ENCODE peak calls at places on chromosomes 7 and 10, in eight cellular contexts. One of them, this sample, is unnamed.

GRCh38 chr7:105493928-105494325 is 28.1 kb downstream of the PUS7 start:
- DNase-seq in adrenal gland: no peak
- DNase-seq in astrocyte of the spinal cord: peak
- DNase-seq in tibial nerve: no peak
- DNase-seq in GM20000: no peak
- DNase-seq in upper lobe of left lung: peak
- DNase-seq in PC-3: no peak
- DNase-seq in HCT116: no peak
- DNase-seq in this sample: no peak

GRCh38 chr7:157792241-157792950 is 455.6 kb downstream of the DNAJB6 start:
- DNase-seq in HCT116: no peak
- DNase-seq in PC-3: no peak
- DNase-seq in GM20000: no peak
- DNase-seq in tibial nerve: no peak
- DNase-seq in upper lobe of left lung: no peak
- DNase-seq in adrenal gland: no peak
- DNase-seq in astrocyte of the spinal cord: no peak
- DNase-seq in this sample: no peak

GRCh38 chr7:33853361-33854062 is 51.8 kb upstream of the BMPER start:
- DNase-seq in tibial nerve: no peak
- DNase-seq in GM20000: no peak
- DNase-seq in PC-3: no peak
- DNase-seq in astrocyte of the spinal cord: peak
- DNase-seq in HCT116: no peak
- DNase-seq in upper lobe of left lung: no peak
- DNase-seq in adrenal gland: no peak
- DNase-seq in this sample: no peak

GRCh38 chr7:97732567-97733275 is 835 bp downstream of the TAC1 start:
- DNase-seq in PC-3: no peak
- DNase-seq in astrocyte of the spinal cord: no peak
- DNase-seq in adrenal gland: no peak
- DNase-seq in GM20000: no peak
- DNase-seq in tibial nerve: no peak
- DNase-seq in HCT116: no peak
- DNase-seq in upper lobe of left lung: no peak
- DNase-seq in this sample: no peak

GRCh38 chr10:116274141-116274861 is 1.3 kb upstream of the GFRA1 start:
- DNase-seq in PC-3: no peak
- DNase-seq in HCT116: no peak
- DNase-seq in tibial nerve: no peak
- DNase-seq in upper lobe of left lung: no peak
- DNase-seq in GM20000: peak
- DNase-seq in adrenal gland: no peak
- DNase-seq in astrocyte of the spinal cord: peak
- DNase-seq in this sample: no peak

GRCh38 chr7:83648464-83649241 is at the start of gene SEMA3E:
- DNase-seq in PC-3: peak
- DNase-seq in GM20000: no peak
- DNase-seq in HCT116: peak
- DNase-seq in tibial nerve: peak
- DNase-seq in upper lobe of left lung: peak
- DNase-seq in adrenal gland: no peak
- DNase-seq in astrocyte of the spinal cord: peak
- DNase-seq in this sample: no peak

GRCh38 chr7:33698006-33698405 is 207.3 kb upstream of the BMPER start:
- DNase-seq in HCT116: no peak
- DNase-seq in astrocyte of the spinal cord: no peak
- DNase-seq in PC-3: no peak
- DNase-seq in adrenal gland: no peak
- DNase-seq in tibial nerve: peak
- DNase-seq in upper lobe of left lung: no peak
- DNase-seq in GM20000: no peak
- DNase-seq in this sample: no peak

GRCh38 chr7:16465469-16466086 is at the start of gene SOSTDC1:
- DNase-seq in HCT116: no peak
- DNase-seq in tibial nerve: no peak
- DNase-seq in PC-3: peak
- DNase-seq in astrocyte of the spinal cord: peak
- DNase-seq in upper lobe of left lung: no peak
- DNase-seq in adrenal gland: no peak
- DNase-seq in GM20000: no peak
- DNase-seq in this sample: no peak

GRCh38 chr10:92742331-92743228 is 52.8 kb downstream of the HHEX start:
- DNase-seq in adrenal gland: no peak
- DNase-seq in tibial nerve: no peak
- DNase-seq in PC-3: no peak
- DNase-seq in upper lobe of left lung: no peak
- DNase-seq in HCT116: no peak
- DNase-seq in astrocyte of the spinal cord: no peak
- DNase-seq in GM20000: peak
- DNase-seq in this sample: no peak

GRCh38 chr7:94375713-94376112 is 19.0 kb upstream of the COL1A2 start:
- DNase-seq in astrocyte of the spinal cord: peak
- DNase-seq in GM20000: no peak
- DNase-seq in HCT116: no peak
- DNase-seq in adrenal gland: no peak
- DNase-seq in PC-3: no peak
- DNase-seq in upper lobe of left lung: no peak
- DNase-seq in tibial nerve: peak
- DNase-seq in this sample: no peak

GRCh38 chr7:129667551-129667950 is 56.0 kb downstream of the NRF1 start:
- DNase-seq in astrocyte of the spinal cord: no peak
- DNase-seq in HCT116: no peak
- DNase-seq in PC-3: no peak
- DNase-seq in upper lobe of left lung: no peak
- DNase-seq in GM20000: no peak
- DNase-seq in tibial nerve: no peak
- DNase-seq in adrenal gland: no peak
- DNase-seq in this sample: no peak

GRCh38 chr10:62025134-62025794 is 123.8 kb downstream of the ARID5B start:
- DNase-seq in tibial nerve: no peak
- DNase-seq in upper lobe of left lung: no peak
- DNase-seq in HCT116: no peak
- DNase-seq in PC-3: peak
- DNase-seq in adrenal gland: no peak
- DNase-seq in astrocyte of the spinal cord: no peak
- DNase-seq in GM20000: no peak
- DNase-seq in this sample: no peak

GRCh38 chr7:136710751-136711150 is 157.7 kb upstream of the CHRM2 start:
- DNase-seq in tibial nerve: no peak
- DNase-seq in PC-3: no peak
- DNase-seq in HCT116: no peak
- DNase-seq in GM20000: no peak
- DNase-seq in upper lobe of left lung: no peak
- DNase-seq in astrocyte of the spinal cord: no peak
- DNase-seq in adrenal gland: no peak
- DNase-seq in this sample: no peak

GRCh38 chr10:5530846-5531557 is 6.2 kb downstream of the CALML3 start:
- DNase-seq in adrenal gland: no peak
- DNase-seq in astrocyte of the spinal cord: no peak
- DNase-seq in HCT116: no peak
- DNase-seq in GM20000: no peak
- DNase-seq in upper lobe of left lung: no peak
- DNase-seq in PC-3: no peak
- DNase-seq in tibial nerve: no peak
- DNase-seq in this sample: no peak

GRCh38 chr7:33596694-33597093 is 308.6 kb upstream of the BMPER start:
- DNase-seq in GM20000: no peak
- DNase-seq in astrocyte of the spinal cord: no peak
- DNase-seq in HCT116: no peak
- DNase-seq in upper lobe of left lung: no peak
- DNase-seq in PC-3: no peak
- DNase-seq in adrenal gland: no peak
- DNase-seq in tibial nerve: no peak
- DNase-seq in this sample: no peak

GRCh38 chr7:7640221-7641128 is at the start of gene UMAD1:
- DNase-seq in adrenal gland: peak
- DNase-seq in GM20000: peak
- DNase-seq in PC-3: peak
- DNase-seq in astrocyte of the spinal cord: peak
- DNase-seq in tibial nerve: peak
- DNase-seq in upper lobe of left lung: peak
- DNase-seq in HCT116: peak
- DNase-seq in this sample: peak

GRCh38 chr7:7639847-7640220 is 718 bp upstream of the UMAD1 start:
- DNase-seq in PC-3: peak
- DNase-seq in HCT116: no peak
- DNase-seq in upper lobe of left lung: no peak
- DNase-seq in tibial nerve: peak
- DNase-seq in adrenal gland: no peak
- DNase-seq in GM20000: peak
- DNase-seq in astrocyte of the spinal cord: no peak
- DNase-seq in this sample: no peak

GRCh38 chr7:7642081-7642480 is 1.5 kb downstream of the UMAD1 start:
- DNase-seq in PC-3: peak
- DNase-seq in adrenal gland: no peak
- DNase-seq in HCT116: no peak
- DNase-seq in astrocyte of the spinal cord: no peak
- DNase-seq in upper lobe of left lung: no peak
- DNase-seq in GM20000: no peak
- DNase-seq in tibial nerve: no peak
- DNase-seq in this sample: no peak

GRCh38 chr7:7639421-7639820 is 1.1 kb upstream of the UMAD1 start:
- DNase-seq in GM20000: no peak
- DNase-seq in PC-3: no peak
- DNase-seq in adrenal gland: no peak
- DNase-seq in astrocyte of the spinal cord: no peak
- DNase-seq in tibial nerve: no peak
- DNase-seq in HCT116: no peak
- DNase-seq in upper lobe of left lung: no peak
- DNase-seq in this sample: no peak

DNA sequence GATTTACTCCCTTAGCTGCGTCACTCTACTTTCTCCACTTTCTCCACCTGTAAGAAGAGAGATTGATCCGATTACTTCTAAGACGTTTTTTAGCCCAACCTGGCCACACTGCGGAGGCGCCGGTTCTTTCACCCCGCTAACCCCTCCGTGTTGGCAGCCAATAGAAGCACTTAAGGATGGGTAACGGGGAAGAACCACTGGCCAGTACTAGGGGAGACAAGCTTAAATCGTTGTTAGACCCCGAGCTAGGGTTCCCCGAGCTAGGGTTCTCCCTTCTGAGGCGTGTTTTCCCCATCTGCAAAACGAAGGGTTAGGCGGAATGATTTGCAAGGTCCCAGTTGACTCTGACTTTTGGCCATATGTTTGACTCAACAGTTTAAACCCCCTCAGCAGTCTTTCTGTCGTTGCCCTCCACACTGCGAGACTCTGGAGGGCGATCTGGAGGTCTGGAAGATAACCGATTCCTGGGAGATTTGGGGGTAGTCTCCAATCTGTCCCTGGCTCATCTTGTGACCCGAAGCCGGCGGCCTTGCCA is 644 bp downstream of the UMAD1 start:
- DNase-seq in PC-3: peak
- DNase-seq in upper lobe of left lung: no peak
- DNase-seq in adrenal gland: no peak
- DNase-seq in GM20000: no peak
- DNase-seq in HCT116: peak
- DNase-seq in tibial nerve: no peak
- DNase-seq in astrocyte of the spinal cord: no peak
- DNase-seq in this sample: no peak
- TF ChIP-seq CTCF in PC-3: no peak
- TF ChIP-seq CTCF in upper lobe of left lung: no peak
- TF ChIP-seq CTCF in adrenal gland: no peak
- TF ChIP-seq CTCF in GM20000: no peak
- TF ChIP-seq CTCF in HCT116: no peak
- TF ChIP-seq CTCF in tibial nerve: no peak
- TF ChIP-seq CTCF in astrocyte of the spinal cord: no peak
- TF ChIP-seq CTCF in this sample: no peak

GRCh38 chr10:118033905-118034304 is 12.8 kb downstream of the RAB11FIP2 start:
- DNase-seq in adrenal gland: no peak
- DNase-seq in PC-3: no peak
- DNase-seq in tibial nerve: no peak
- DNase-seq in GM20000: no peak
- DNase-seq in HCT116: no peak
- DNase-seq in upper lobe of left lung: no peak
- DNase-seq in astrocyte of the spinal cord: no peak
- DNase-seq in this sample: no peak
- TF ChIP-seq CTCF in adrenal gland: no peak
- TF ChIP-seq CTCF in PC-3: no peak
- TF ChIP-seq CTCF in tibial nerve: no peak
- TF ChIP-seq CTCF in GM20000: no peak
- TF ChIP-seq CTCF in HCT116: no peak
- TF ChIP-seq CTCF in upper lobe of left lung: no peak
- TF ChIP-seq CTCF in astrocyte of the spinal cord: no peak
- TF ChIP-seq CTCF in this sample: no peak

DNA sequence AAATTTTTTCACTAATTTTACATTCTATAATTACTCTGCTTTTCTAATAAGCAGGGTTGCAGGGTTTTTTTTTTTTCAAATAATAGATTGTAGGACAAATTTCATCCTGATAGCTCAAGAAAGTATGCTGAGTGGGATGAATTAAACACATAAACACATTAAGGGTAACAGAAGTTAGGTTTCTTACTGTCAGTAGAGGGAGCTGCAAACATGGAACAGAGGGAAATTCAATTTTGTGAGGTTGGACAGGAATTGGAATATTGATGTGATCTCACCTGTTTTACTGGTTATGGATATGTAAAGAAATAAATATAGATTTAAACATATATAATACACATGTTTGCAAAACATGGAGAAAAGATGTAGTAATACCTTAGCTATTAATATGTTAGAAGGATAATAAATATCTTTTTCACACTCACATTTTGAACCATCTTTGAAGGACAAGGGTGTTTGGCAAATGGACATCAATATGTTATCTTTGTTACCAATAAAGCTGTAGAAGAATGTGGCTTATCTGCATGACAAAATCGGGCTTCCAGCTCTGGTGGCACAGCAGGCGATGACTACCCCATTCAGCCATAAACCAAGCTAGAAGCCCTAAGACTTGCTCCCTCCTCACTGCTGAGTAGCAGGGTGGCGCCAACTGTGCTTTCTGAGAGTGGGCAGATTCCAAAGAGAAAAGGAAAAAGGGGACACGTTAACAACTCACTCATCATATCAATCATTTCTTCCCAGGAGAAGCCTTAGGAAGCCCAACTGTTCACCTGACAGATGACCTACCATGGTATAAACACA is 1257.4 kb downstream of the GATA3 start:
- DNase-seq in PC-3: peak
- DNase-seq in astrocyte of the spinal cord: no peak
- DNase-seq in upper lobe of left lung: no peak
- DNase-seq in GM20000: no peak
- DNase-seq in HCT116: no peak
- DNase-seq in tibial nerve: no peak
- DNase-seq in adrenal gland: no peak
- DNase-seq in this sample: no peak
- TF ChIP-seq CTCF in PC-3: peak
- TF ChIP-seq CTCF in astrocyte of the spinal cord: peak
- TF ChIP-seq CTCF in upper lobe of left lung: no peak
- TF ChIP-seq CTCF in GM20000: no peak
- TF ChIP-seq CTCF in HCT116: no peak
- TF ChIP-seq CTCF in tibial nerve: no peak
- TF ChIP-seq CTCF in adrenal gland: no peak
- TF ChIP-seq CTCF in this sample: no peak

DNA sequence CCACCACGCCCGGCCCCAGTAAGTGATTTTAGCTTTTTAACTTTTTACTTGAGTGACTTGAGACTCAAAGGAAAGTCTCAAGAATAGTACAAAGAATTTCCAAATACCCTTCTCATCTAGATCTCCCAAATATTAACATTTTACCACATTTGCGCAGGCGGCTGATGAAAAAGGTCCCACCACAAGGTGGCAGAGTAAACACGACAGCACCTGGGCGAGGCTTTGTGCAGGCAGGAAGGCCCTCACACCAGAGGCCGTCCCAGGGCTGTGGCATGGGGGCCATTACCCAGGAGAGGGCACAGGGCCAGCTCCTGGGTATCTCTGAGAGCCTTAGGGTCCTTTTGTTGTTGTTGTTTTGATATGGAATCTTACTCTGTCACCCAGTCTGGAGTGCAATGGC is 50.0 kb upstream of the WIPI2 start:
- DNase-seq in HCT116: peak
- DNase-seq in tibial nerve: peak
- DNase-seq in GM20000: peak
- DNase-seq in astrocyte of the spinal cord: no peak
- DNase-seq in adrenal gland: peak
- DNase-seq in PC-3: peak
- DNase-seq in upper lobe of left lung: peak
- DNase-seq in this sample: no peak
- TF ChIP-seq CTCF in HCT116: peak
- TF ChIP-seq CTCF in tibial nerve: peak
- TF ChIP-seq CTCF in GM20000: peak
- TF ChIP-seq CTCF in astrocyte of the spinal cord: peak
- TF ChIP-seq CTCF in adrenal gland: peak
- TF ChIP-seq CTCF in PC-3: peak
- TF ChIP-seq CTCF in upper lobe of left lung: peak
- TF ChIP-seq CTCF in this sample: no peak